ENCODE peak calls at places on chromosome 16, in five cellular contexts. One of them, this sample, is unnamed.
A peak's percentile ranks its signal among the peaks of the same experiment; 100 is the strongest.

GRCh38 chr16:84766978-84767773 is 52.6 kb upstream of the CRISPLD2 start:
- DNase-seq in cardiac muscle cell: no peak
- DNase-seq in OCI-M1: no peak
- DNase-seq in midbrain: no peak
- DNase-seq in lower leg skin: peak; percentile 39
- DNase-seq in this sample: no peak

GRCh38 chr16:80344570-80344969 is 196.2 kb upstream of the DYNLRB2 start:
- DNase-seq in cardiac muscle cell: no peak
- DNase-seq in OCI-M1: no peak
- DNase-seq in midbrain: no peak
- DNase-seq in lower leg skin: no peak
- DNase-seq in this sample: no peak

GRCh38 chr16:87528690-87529579 is 36.1 kb upstream of the ZCCHC14 start:
- DNase-seq in cardiac muscle cell: no peak
- DNase-seq in OCI-M1: no peak
- DNase-seq in midbrain: no peak
- DNase-seq in lower leg skin: no peak
- DNase-seq in this sample: no peak

GRCh38 chr16:27779719-27780161 is 229.8 kb downstream of the KATNIP start:
- DNase-seq in cardiac muscle cell: peak; percentile 58
- DNase-seq in OCI-M1: peak; percentile 5
- DNase-seq in midbrain: peak; percentile 72
- DNase-seq in lower leg skin: no peak
- DNase-seq in this sample: peak; percentile 57

GRCh38 chr16:57755061-57755684 is 19.6 kb downstream of the KATNB1 start:
- DNase-seq in cardiac muscle cell: no peak
- DNase-seq in OCI-M1: no peak
- DNase-seq in midbrain: no peak
- DNase-seq in lower leg skin: no peak
- DNase-seq in this sample: no peak

GRCh38 chr16:63904930-63905329 is 1216.9 kb downstream of the CDH11 start:
- DNase-seq in cardiac muscle cell: no peak
- DNase-seq in OCI-M1: no peak
- DNase-seq in midbrain: no peak
- DNase-seq in lower leg skin: no peak
- DNase-seq in this sample: no peak

GRCh38 chr16:2150418-2151187 is 2.2 kb downstream of the RAB26 start:
- DNase-seq in cardiac muscle cell: no peak
- DNase-seq in OCI-M1: peak; percentile 63
- DNase-seq in midbrain: no peak
- DNase-seq in lower leg skin: no peak
- DNase-seq in this sample: no peak

GRCh38 chr16:11224096-11224893 is 31.7 kb downstream of the SOCS1 start:
- DNase-seq in cardiac muscle cell: peak; percentile 38
- DNase-seq in OCI-M1: peak; percentile 96
- DNase-seq in midbrain: peak; percentile 1
- DNase-seq in lower leg skin: peak; percentile 95
- DNase-seq in this sample: peak; percentile 70

GRCh38 chr16:73268311-73268997 is 220.5 kb upstream of the ZFHX3 start:
- DNase-seq in cardiac muscle cell: no peak
- DNase-seq in OCI-M1: no peak
- DNase-seq in midbrain: no peak
- DNase-seq in lower leg skin: no peak
- DNase-seq in this sample: no peak

GRCh38 chr16:70470927-70471341 is 16.5 kb downstream of the FCSK start:
- DNase-seq in cardiac muscle cell: peak; percentile 77
- DNase-seq in OCI-M1: peak; percentile 18
- DNase-seq in midbrain: no peak
- DNase-seq in lower leg skin: no peak
- DNase-seq in this sample: no peak

GRCh38 chr16:57800213-57801097 is 1.8 kb downstream of the KIFC3 start:
- DNase-seq in cardiac muscle cell: no peak
- DNase-seq in OCI-M1: peak; percentile 47
- DNase-seq in midbrain: no peak
- DNase-seq in lower leg skin: no peak
- DNase-seq in this sample: no peak

GRCh38 chr16:11619327-11619851 is 32.7 kb upstream of the LITAF start:
- DNase-seq in cardiac muscle cell: no peak
- DNase-seq in OCI-M1: no peak
- DNase-seq in midbrain: no peak
- DNase-seq in lower leg skin: no peak
- DNase-seq in this sample: no peak

GRCh38 chr16:81863630-81864352 is 84.7 kb downstream of the PLCG2 start:
- DNase-seq in cardiac muscle cell: peak; percentile 23
- DNase-seq in OCI-M1: no peak
- DNase-seq in midbrain: no peak
- DNase-seq in lower leg skin: no peak
- DNase-seq in this sample: no peak

GRCh38 chr16:51012396-51012795 is 138.7 kb downstream of the SALL1 start:
- DNase-seq in cardiac muscle cell: peak; percentile 56
- DNase-seq in OCI-M1: no peak
- DNase-seq in midbrain: no peak
- DNase-seq in lower leg skin: peak; percentile 69
- DNase-seq in this sample: no peak

GRCh38 chr16:768428-768827 is 7.9 kb downstream of the MSLN start:
- DNase-seq in cardiac muscle cell: no peak
- DNase-seq in OCI-M1: no peak
- DNase-seq in midbrain: no peak
- DNase-seq in lower leg skin: no peak
- DNase-seq in this sample: no peak

GRCh38 chr16:84893849-84894599 is 74.2 kb downstream of the CRISPLD2 start:
- DNase-seq in cardiac muscle cell: no peak
- DNase-seq in OCI-M1: no peak
- DNase-seq in midbrain: no peak
- DNase-seq in lower leg skin: no peak
- DNase-seq in this sample: no peak

GRCh38 chr16:67562918-67563707 is 787 bp downstream of the CTCF start:
- DNase-seq in cardiac muscle cell: peak; percentile 90
- DNase-seq in OCI-M1: peak; percentile 79
- DNase-seq in midbrain: peak; percentile 68
- DNase-seq in lower leg skin: peak; percentile 92
- DNase-seq in this sample: peak; percentile 54

GRCh38 chr16:85317704-85318103 is 205.4 kb upstream of the CIBAR2 start:
- DNase-seq in cardiac muscle cell: no peak
- DNase-seq in OCI-M1: no peak
- DNase-seq in midbrain: no peak
- DNase-seq in lower leg skin: no peak
- DNase-seq in this sample: no peak

GRCh38 chr16:68564367-68564985 is 25.4 kb downstream of the ZFP90 start:
- DNase-seq in cardiac muscle cell: peak; percentile 1
- DNase-seq in OCI-M1: peak; percentile 37
- DNase-seq in midbrain: no peak
- DNase-seq in lower leg skin: no peak
- DNase-seq in this sample: no peak

GRCh38 chr16:7338826-7339225 is 6.2 kb downstream of the RBFOX1 start:
- DNase-seq in cardiac muscle cell: no peak
- DNase-seq in OCI-M1: no peak
- DNase-seq in midbrain: no peak
- DNase-seq in lower leg skin: no peak
- DNase-seq in this sample: no peak

This sample was measured in lung.